ENCODE peak calls at places on chromosomes 5 and 9, in nine cellular contexts. W is lower leg skin, Y is psoas muscle, B is omental fat pad, O is Calu3, V is RWPE1, Q is fibroblast of pulmonary artery, T is heart left ventricle, N is progenitor cell of endocrine pancreas. L is an unnamed sample.

GRCh38 chr5:168114444-168115017 is 176.9 kb upstream of the WWC1 start:
- DNase-seq in V (peak), Q (peak), T (no peak), N (peak), Y (no peak), O (peak), W (peak), B (no peak), L (peak)

GRCh38 chr9:124010665-124011321 is 775 bp upstream of the LHX2 start:
- DNase-seq in N (no peak), T (no peak), B (no peak), Q (peak), V (no peak), Y (no peak), W (no peak), O (no peak), L (no peak)

GRCh38 chr9:127568971-127569818 is 42.9 kb upstream of the STXBP1 start:
- DNase-seq in N (peak), V (peak), Q (peak), O (peak), W (peak), Y (peak), B (no peak), T (peak), L (peak)

GRCh38 chr5:180668835-180669596 is 19.6 kb upstream of the FLT4 start:
- DNase-seq in V (no peak), Q (no peak), Y (no peak), B (no peak), T (no peak), W (no peak), O (no peak), N (no peak), L (no peak)

GRCh38 chr9:23842531-23843129 is 16.6 kb upstream of the ELAVL2 start:
- DNase-seq in B (no peak), T (no peak), Y (no peak), V (no peak), O (no peak), Q (no peak), N (no peak), W (no peak), L (no peak)

GRCh38 chr9:74499770-74500583 is 2.8 kb downstream of the RORB start:
- DNase-seq in V (no peak), N (no peak), Y (no peak), W (no peak), O (no peak), T (peak), B (no peak), Q (no peak), L (no peak)

GRCh38 chr9:6068983-6069382 is 53.6 kb upstream of the RANBP6 start:
- DNase-seq in N (no peak), V (no peak), W (no peak), T (no peak), O (no peak), Q (no peak), Y (no peak), B (no peak), L (no peak)

GRCh38 chr5:157709346-157709745 is 21.9 kb upstream of the THG1L start:
- DNase-seq in T (no peak), Y (no peak), W (no peak), Q (no peak), B (no peak), N (no peak), O (no peak), V (no peak), L (no peak)

GRCh38 chr5:11897831-11898230 is 6.4 kb downstream of the CTNND2 start:
- DNase-seq in Q (no peak), N (no peak), V (no peak), O (no peak), T (no peak), W (no peak), B (no peak), Y (no peak), L (no peak)

GRCh38 chr5:142287096-142287972 is 37.5 kb downstream of the SPRY4 start:
- DNase-seq in V (no peak), W (no peak), T (no peak), N (no peak), O (no peak), Y (no peak), Q (no peak), B (no peak), L (no peak)

GRCh38 chr5:170611446-170612088 is 107.7 kb downstream of the KCNIP1 start:
- DNase-seq in B (no peak), W (no peak), N (no peak), Q (peak), Y (no peak), O (no peak), V (no peak), T (peak), L (no peak)

GRCh38 chr5:142829821-142830220 is 59.6 kb downstream of the ARHGAP26 start:
- DNase-seq in Q (no peak), N (no peak), Y (no peak), W (peak), V (no peak), O (no peak), B (no peak), T (no peak), L (no peak)

GRCh38 chr5:107805166-107805565 is 134.4 kb upstream of the EFNA5 start:
- DNase-seq in T (no peak), N (no peak), Y (no peak), V (no peak), O (no peak), Q (no peak), W (no peak), B (no peak), L (no peak)

GRCh38 chr5:44389410-44389879 is at the start of gene FGF10:
- DNase-seq in N (peak), Q (peak), V (no peak), W (no peak), B (no peak), T (peak), Y (peak), O (no peak), L (no peak)

GRCh38 chr5:75513841-75514240 is 2.1 kb downstream of the POLK start:
- DNase-seq in Q (no peak), T (no peak), V (no peak), Y (no peak), B (no peak), W (no peak), N (no peak), O (no peak), L (no peak)

GRCh38 chr5:156394642-156395393 is 67.9 kb downstream of the SGCD start:
- DNase-seq in V (no peak), W (no peak), Y (no peak), O (no peak), Q (peak), T (no peak), N (no peak), B (no peak), L (no peak)

GRCh38 chr9:33687779-33688178 is 107.6 kb upstream of the PRSS3 start:
- DNase-seq in Y (no peak), N (no peak), B (no peak), O (peak), T (no peak), W (no peak), V (no peak), Q (peak), L (no peak)

GRCh38 chr5:168165977-168166376 is 125.5 kb upstream of the WWC1 start:
- DNase-seq in Y (no peak), N (no peak), B (no peak), T (no peak), W (no peak), Q (no peak), V (no peak), O (no peak), L (no peak)

GRCh38 chr5:52043543-52043942 is 660.3 kb downstream of the ISL1 start:
- DNase-seq in W (no peak), N (no peak), Q (no peak), B (no peak), T (no peak), V (no peak), Y (no peak), O (no peak), L (no peak)

GRCh38 chr5:169742773-169743296 is 105.8 kb downstream of the DOCK2 start:
- DNase-seq in Y (no peak), V (no peak), O (no peak), N (no peak), T (peak), Q (peak), B (no peak), W (no peak), L (no peak)

GRCh38 chr9:107675476-107676264 is 186.1 kb upstream of the KLF4 start:
- DNase-seq in O (no peak), Q (no peak), B (no peak), V (no peak), Y (no peak), N (no peak), T (no peak), W (no peak), L (no peak)

GRCh38 chr9:16705121-16705604 is 165.3 kb downstream of the BNC2 start:
- DNase-seq in V (peak), O (peak), T (peak), B (peak), N (peak), W (peak), Q (peak), Y (peak), L (no peak)

GRCh38 chr9:98943682-98944129 is at the start of gene COL15A1:
- DNase-seq in W (no peak), O (no peak), T (peak), N (peak), V (no peak), Y (peak), Q (no peak), B (no peak), L (no peak)

GRCh38 chr5:61256474-61256873 is 75.6 kb upstream of the ZSWIM6 start:
- DNase-seq in N (no peak), Q (peak), B (no peak), Y (no peak), W (no peak), V (no peak), T (peak), O (peak), L (no peak)

GRCh38 chr5:78504726-78505431 is 143.7 kb downstream of the LHFPL2 start:
- DNase-seq in V (peak), O (peak), T (peak), Y (peak), Q (peak), B (peak), N (peak), W (peak), L (no peak)

GRCh38 chr9:138006576-138007233 is 129.1 kb downstream of the CACNA1B start:
- DNase-seq in V (no peak), T (no peak), W (no peak), Y (no peak), O (no peak), B (no peak), Q (no peak), N (peak), L (peak)

GRCh38 chr5:175797521-175798038 is 73.8 kb upstream of the CPLX2 start:
- DNase-seq in V (no peak), W (no peak), O (no peak), N (no peak), Y (no peak), T (no peak), Q (no peak), B (no peak), L (no peak)

GRCh38 chr9:120904061-120904998 is 22.3 kb downstream of the TRAF1 start:
- DNase-seq in B (no peak), Y (no peak), N (no peak), T (no peak), V (no peak), Q (no peak), W (no peak), O (no peak), L (no peak)

GRCh38 chr5:68962632-68963484 is 131.0 kb upstream of the SLC30A5 start:
- DNase-seq in Y (peak), N (peak), V (peak), T (peak), B (peak), W (peak), Q (peak), O (peak), L (no peak)

GRCh38 chr9:84122572-84122971 is 142.0 kb downstream of the RMI1 start:
- DNase-seq in N (no peak), T (no peak), Y (no peak), Q (no peak), V (no peak), B (no peak), W (no peak), O (no peak), L (no peak)

GRCh38 chr5:167352801-167353200 is 938.6 kb upstream of the WWC1 start:
- DNase-seq in Y (no peak), V (peak), O (no peak), T (no peak), B (no peak), W (no peak), N (no peak), Q (no peak), L (no peak)

GRCh38 chr5:153523831-153524230 is 33.4 kb downstream of the GRIA1 start:
- DNase-seq in W (no peak), B (peak), N (no peak), O (no peak), Y (peak), Q (peak), T (peak), V (no peak), L (no peak)

GRCh38 chr9:77583366-77583626 is 64.8 kb downstream of the GNA14 start:
- DNase-seq in N (no peak), B (no peak), V (no peak), T (no peak), Y (no peak), Q (no peak), O (no peak), W (no peak), L (no peak)

GRCh38 chr5:60959156-60959555 is 14.2 kb downstream of the NDUFAF2 start:
- DNase-seq in V (peak), N (no peak), B (no peak), W (no peak), Q (peak), T (no peak), Y (no peak), O (no peak), L (no peak)

GRCh38 chr5:180115326-180116076 is 43.9 kb upstream of the RNF130 start:
- DNase-seq in V (no peak), B (no peak), N (no peak), T (no peak), O (no peak), W (no peak), Q (no peak), Y (no peak), L (no peak)

GRCh38 chr9:123131258-123131657 is 97.8 kb downstream of the GPR21 start:
- DNase-seq in Y (no peak), O (no peak), B (no peak), W (no peak), N (no peak), T (no peak), Q (peak), V (no peak), L (no peak)

GRCh38 chr9:129568560-129569505 is 52.1 kb downstream of the C9orf50 start:
- DNase-seq in N (peak), O (peak), Y (peak), Q (no peak), T (peak), W (no peak), V (no peak), B (no peak), L (no peak)

GRCh38 chr9:129567329-129567728 is 53.6 kb downstream of the C9orf50 start:
- DNase-seq in N (no peak), Y (no peak), W (no peak), Q (no peak), T (no peak), O (no peak), V (no peak), B (no peak), L (no peak)

GRCh38 chr9:129569506-129570449 is 51.1 kb downstream of the C9orf50 start:
- DNase-seq in W (no peak), O (peak), Y (no peak), V (no peak), Q (peak), T (no peak), B (no peak), N (no peak), L (no peak)

GRCh38 chr9:129566563-129567266 is 54.2 kb downstream of the C9orf50 start:
- DNase-seq in W (no peak), O (no peak), V (no peak), Y (no peak), B (no peak), N (no peak), Q (no peak), T (no peak), L (no peak)

DNA sequence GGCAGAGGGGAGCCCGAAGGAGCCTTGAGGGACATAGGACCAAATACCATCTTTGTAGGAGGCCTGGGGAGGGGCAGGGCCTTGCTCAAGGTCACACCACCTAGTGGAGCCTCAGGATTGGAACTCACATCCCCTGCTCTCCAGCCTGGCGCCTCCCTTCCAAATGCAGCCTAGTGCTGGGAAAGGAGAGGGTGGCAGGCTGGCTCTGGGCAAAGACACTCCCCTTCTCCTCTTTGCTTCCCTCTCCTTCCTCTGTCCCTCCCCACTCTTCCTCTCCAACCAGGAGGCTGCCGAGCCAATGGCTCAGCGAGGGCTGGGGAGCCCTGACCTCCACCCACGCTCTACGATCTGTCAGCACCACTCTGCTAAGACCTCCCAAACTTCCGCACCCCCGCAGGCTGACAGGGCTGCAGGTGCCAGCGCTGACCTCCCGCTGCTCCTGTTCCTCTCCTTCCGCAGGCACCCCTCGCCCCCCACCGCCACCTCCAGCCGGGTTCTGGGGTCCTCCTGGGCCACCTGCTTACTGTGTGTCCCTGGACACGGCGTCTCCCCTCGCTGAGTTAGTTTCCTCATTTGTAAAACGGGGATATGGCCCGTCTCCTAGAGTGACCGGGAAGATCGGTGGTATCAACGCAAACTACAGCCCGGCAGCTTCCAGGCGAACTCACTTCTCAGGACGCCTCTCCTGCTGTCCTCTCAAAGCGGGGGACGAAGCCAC is 52.9 kb downstream of the C9orf50 start:
- DNase-seq in Q (peak), Y (peak), O (peak), N (peak), T (no peak), W (no peak), V (no peak), B (no peak), L (no peak)
- TF ChIP-seq CTCF in Q (no peak), Y (no peak), O (no peak), N (no peak), T (no peak), W (no peak), V (no peak), B (no peak), L (no peak)

GRCh38 chr9:81772144-81772543 is 82.8 kb upstream of the TLE1 start:
- DNase-seq in N (no peak), Q (no peak), T (no peak), V (no peak), O (no peak), W (no peak), Y (no peak), B (no peak), L (no peak)
- TF ChIP-seq CTCF in N (no peak), Q (no peak), T (no peak), V (no peak), O (no peak), W (no peak), Y (no peak), B (no peak), L (no peak)

GRCh38 chr9:95506692-95507455 is 9.9 kb downstream of the PTCH1 start:
- DNase-seq in Q (peak), V (peak), W (no peak), O (peak), Y (peak), B (no peak), T (peak), N (no peak), L (peak)
- TF ChIP-seq CTCF in Q (no peak), V (no peak), W (no peak), O (no peak), Y (no peak), B (no peak), T (no peak), N (no peak), L (no peak)

GRCh38 chr5:103340132-103340531 is 81.6 kb downstream of the MACIR start:
- DNase-seq in W (no peak), T (no peak), V (no peak), N (no peak), Q (no peak), B (no peak), Y (no peak), O (no peak), L (no peak)
- TF ChIP-seq CTCF in W (no peak), T (no peak), V (no peak), N (no peak), Q (no peak), B (no peak), Y (no peak), O (no peak), L (no peak)

GRCh38 chr9:134318941-134319305 is 7.3 kb upstream of the RXRA start:
- DNase-seq in B (no peak), T (no peak), N (no peak), Q (no peak), Y (no peak), V (no peak), W (no peak), O (no peak), L (no peak)
- TF ChIP-seq CTCF in B (no peak), T (no peak), N (no peak), Q (no peak), Y (no peak), V (no peak), W (no peak), O (no peak), L (no peak)

DNA sequence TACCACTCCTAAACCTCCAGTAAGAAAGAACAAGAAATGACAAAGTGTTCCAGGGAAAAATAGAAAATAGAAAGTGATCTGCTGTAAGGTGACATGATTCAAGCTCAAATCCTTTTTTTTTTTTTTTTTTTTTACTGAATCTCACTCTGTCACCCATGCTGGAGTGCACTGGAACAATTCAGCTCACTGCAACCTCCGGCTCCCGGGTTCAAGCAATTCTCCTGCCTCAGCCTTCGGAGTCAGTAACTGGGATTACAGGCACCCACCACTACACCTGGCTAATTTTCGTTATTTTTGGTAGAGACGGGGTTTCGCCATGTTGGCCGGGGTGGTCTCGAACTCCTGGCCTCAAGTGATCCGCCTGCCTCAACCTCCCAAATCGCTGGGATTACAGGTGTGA is 35.9 kb downstream of the TTLL11 start:
- DNase-seq in B (no peak), V (no peak), T (no peak), O (no peak), Y (no peak), N (no peak), W (no peak), Q (no peak), L (no peak)
- TF ChIP-seq CTCF in B (no peak), V (no peak), T (no peak), O (no peak), Y (no peak), N (no peak), W (no peak), Q (no peak), L (no peak)

L was measured in natural killer cell.